ENCODE peak calls at places on chromosomes 12 and 14, in eight cellular contexts. One of them, this sample, is unnamed.

GRCh38 chr14:54672688-54673087 is 105.8 kb downstream of the SAMD4A start:
- DNase-seq in tibial artery: no peak
- DNase-seq in MM.1S: no peak
- DNase-seq in lower lobe of right lung: no peak
- DNase-seq in adipocyte: no peak
- DNase-seq in IMR-90: no peak
- DNase-seq in lower leg skin: no peak
- DNase-seq in fibroblast of mammary gland: peak; percentile 45
- DNase-seq in this sample: no peak

GRCh38 chr14:99682809-99683618 is 1.1 kb upstream of the CYP46A1 start:
- DNase-seq in tibial artery: peak; percentile 82
- DNase-seq in MM.1S: peak; percentile 62
- DNase-seq in lower lobe of right lung: peak; percentile 86
- DNase-seq in adipocyte: peak; percentile 90
- DNase-seq in IMR-90: peak; percentile 48
- DNase-seq in lower leg skin: peak; percentile 75
- DNase-seq in fibroblast of mammary gland: peak; percentile 56
- DNase-seq in this sample: peak; percentile 77

GRCh38 chr12:109497675-109498074 is 20.2 kb downstream of the UBE3B start:
- DNase-seq in tibial artery: no peak
- DNase-seq in MM.1S: no peak
- DNase-seq in lower lobe of right lung: no peak
- DNase-seq in adipocyte: no peak
- DNase-seq in IMR-90: peak; percentile 79
- DNase-seq in lower leg skin: no peak
- DNase-seq in fibroblast of mammary gland: peak; percentile 40
- DNase-seq in this sample: no peak

GRCh38 chr12:81300454-81300853 is 222.6 kb downstream of the ACSS3 start:
- DNase-seq in tibial artery: no peak
- DNase-seq in MM.1S: no peak
- DNase-seq in lower lobe of right lung: no peak
- DNase-seq in adipocyte: no peak
- DNase-seq in IMR-90: no peak
- DNase-seq in lower leg skin: no peak
- DNase-seq in fibroblast of mammary gland: no peak
- DNase-seq in this sample: no peak

GRCh38 chr14:104339829-104340228 is 201.4 kb downstream of the KIF26A start:
- DNase-seq in tibial artery: no peak
- DNase-seq in MM.1S: no peak
- DNase-seq in lower lobe of right lung: no peak
- DNase-seq in adipocyte: no peak
- DNase-seq in IMR-90: no peak
- DNase-seq in lower leg skin: no peak
- DNase-seq in fibroblast of mammary gland: no peak
- DNase-seq in this sample: no peak

GRCh38 chr12:59087077-59087673 is 166.9 kb upstream of the LRIG3 start:
- DNase-seq in tibial artery: no peak
- DNase-seq in MM.1S: no peak
- DNase-seq in lower lobe of right lung: no peak
- DNase-seq in adipocyte: peak; percentile 68
- DNase-seq in IMR-90: peak; percentile 39
- DNase-seq in lower leg skin: no peak
- DNase-seq in fibroblast of mammary gland: peak; percentile 30
- DNase-seq in this sample: no peak

GRCh38 chr14:91249841-91250616 is 5.5 kb upstream of the GPR68 start:
- DNase-seq in tibial artery: no peak
- DNase-seq in MM.1S: peak; percentile 93
- DNase-seq in lower lobe of right lung: peak; percentile 73
- DNase-seq in adipocyte: no peak
- DNase-seq in IMR-90: no peak
- DNase-seq in lower leg skin: no peak
- DNase-seq in fibroblast of mammary gland: no peak
- DNase-seq in this sample: peak; percentile 72

GRCh38 chr14:73463411-73463810 is 5.1 kb upstream of the NUMB start:
- DNase-seq in tibial artery: peak; percentile 73
- DNase-seq in MM.1S: no peak
- DNase-seq in lower lobe of right lung: peak; percentile 66
- DNase-seq in adipocyte: peak; percentile 90
- DNase-seq in IMR-90: peak; percentile 98
- DNase-seq in lower leg skin: peak; percentile 79
- DNase-seq in fibroblast of mammary gland: peak; percentile 100
- DNase-seq in this sample: no peak

GRCh38 chr12:125185740-125186470 is 120.7 kb downstream of the AACS start:
- DNase-seq in tibial artery: peak; percentile 32
- DNase-seq in MM.1S: peak; percentile 64
- DNase-seq in lower lobe of right lung: peak; percentile 80
- DNase-seq in adipocyte: peak; percentile 91
- DNase-seq in IMR-90: peak; percentile 44
- DNase-seq in lower leg skin: peak; percentile 21
- DNase-seq in fibroblast of mammary gland: peak; percentile 52
- DNase-seq in this sample: no peak

GRCh38 chr12:116551151-116551550 is 8.0 kb upstream of the MAP1LC3B2 start:
- DNase-seq in tibial artery: no peak
- DNase-seq in MM.1S: no peak
- DNase-seq in lower lobe of right lung: no peak
- DNase-seq in adipocyte: no peak
- DNase-seq in IMR-90: no peak
- DNase-seq in lower leg skin: no peak
- DNase-seq in fibroblast of mammary gland: no peak
- DNase-seq in this sample: no peak

GRCh38 chr12:89333564-89334252 is 18.6 kb downstream of the DUSP6 start:
- DNase-seq in tibial artery: peak; percentile 36
- DNase-seq in MM.1S: peak; percentile 86
- DNase-seq in lower lobe of right lung: peak; percentile 55
- DNase-seq in adipocyte: no peak
- DNase-seq in IMR-90: no peak
- DNase-seq in lower leg skin: no peak
- DNase-seq in fibroblast of mammary gland: no peak
- DNase-seq in this sample: no peak

GRCh38 chr12:81381951-81382350 is 304.1 kb downstream of the ACSS3 start:
- DNase-seq in tibial artery: no peak
- DNase-seq in MM.1S: no peak
- DNase-seq in lower lobe of right lung: no peak
- DNase-seq in adipocyte: no peak
- DNase-seq in IMR-90: no peak
- DNase-seq in lower leg skin: no peak
- DNase-seq in fibroblast of mammary gland: no peak
- DNase-seq in this sample: no peak

GRCh38 chr12:115421350-115421749 is 737.4 kb upstream of the TBX3 start:
- DNase-seq in tibial artery: no peak
- DNase-seq in MM.1S: no peak
- DNase-seq in lower lobe of right lung: no peak
- DNase-seq in adipocyte: no peak
- DNase-seq in IMR-90: no peak
- DNase-seq in lower leg skin: no peak
- DNase-seq in fibroblast of mammary gland: no peak
- DNase-seq in this sample: no peak

GRCh38 chr12:117966511-117966910 is 2.3 kb downstream of the KSR2 start:
- DNase-seq in tibial artery: no peak
- DNase-seq in MM.1S: no peak
- DNase-seq in lower lobe of right lung: no peak
- DNase-seq in adipocyte: no peak
- DNase-seq in IMR-90: no peak
- DNase-seq in lower leg skin: no peak
- DNase-seq in fibroblast of mammary gland: no peak
- DNase-seq in this sample: no peak

GRCh38 chr14:46198676-46199075 is 452.9 kb downstream of the RPL10L start:
- DNase-seq in tibial artery: no peak
- DNase-seq in MM.1S: no peak
- DNase-seq in lower lobe of right lung: no peak
- DNase-seq in adipocyte: no peak
- DNase-seq in IMR-90: no peak
- DNase-seq in lower leg skin: no peak
- DNase-seq in fibroblast of mammary gland: peak; percentile 31
- DNase-seq in this sample: no peak

GRCh38 chr12:72241552-72241951 is 30.6 kb upstream of the TRHDE start:
- DNase-seq in tibial artery: no peak
- DNase-seq in MM.1S: no peak
- DNase-seq in lower lobe of right lung: no peak
- DNase-seq in adipocyte: no peak
- DNase-seq in IMR-90: no peak
- DNase-seq in lower leg skin: no peak
- DNase-seq in fibroblast of mammary gland: no peak
- DNase-seq in this sample: no peak

GRCh38 chr12:43255642-43256041 is 296.4 kb downstream of the ADAMTS20 start:
- DNase-seq in tibial artery: no peak
- DNase-seq in MM.1S: no peak
- DNase-seq in lower lobe of right lung: no peak
- DNase-seq in adipocyte: no peak
- DNase-seq in IMR-90: no peak
- DNase-seq in lower leg skin: no peak
- DNase-seq in fibroblast of mammary gland: no peak
- DNase-seq in this sample: no peak

GRCh38 chr14:103091041-103091882 is 3.3 kb upstream of the EXOC3L4 start:
- DNase-seq in tibial artery: no peak
- DNase-seq in MM.1S: peak; percentile 53
- DNase-seq in lower lobe of right lung: peak; percentile 79
- DNase-seq in adipocyte: peak; percentile 54
- DNase-seq in IMR-90: peak; percentile 47
- DNase-seq in lower leg skin: no peak
- DNase-seq in fibroblast of mammary gland: peak; percentile 48
- DNase-seq in this sample: peak; percentile 78
- H3K4me3 ChIP-seq in tibial artery: peak overlapping the region; percentile 59
- H3K4me3 ChIP-seq in MM.1S: peak overlapping the region; percentile 31
- H3K4me3 ChIP-seq in lower lobe of right lung: peak overlapping the region; percentile 64
- H3K4me3 ChIP-seq in adipocyte: peak overlapping the region; percentile 61
- H3K4me3 ChIP-seq in IMR-90: peak overlapping the region; percentile 37
- H3K4me3 ChIP-seq in lower leg skin: no peak overlapping the region
- H3K4me3 ChIP-seq in fibroblast of mammary gland: peak overlapping the region; percentile 20
- H3K4me3 ChIP-seq in this sample: no peak overlapping the region

GRCh38 chr12:85823436-85824179 is 12.6 kb downstream of the RASSF9 start:
- DNase-seq in tibial artery: no peak
- DNase-seq in MM.1S: no peak
- DNase-seq in lower lobe of right lung: no peak
- DNase-seq in adipocyte: peak; percentile 64
- DNase-seq in IMR-90: peak; percentile 42
- DNase-seq in lower leg skin: no peak
- DNase-seq in fibroblast of mammary gland: peak; percentile 67
- DNase-seq in this sample: no peak

GRCh38 chr12:85825751-85826150 is 10.5 kb downstream of the RASSF9 start:
- DNase-seq in tibial artery: no peak
- DNase-seq in MM.1S: no peak
- DNase-seq in lower lobe of right lung: no peak
- DNase-seq in adipocyte: no peak
- DNase-seq in IMR-90: no peak
- DNase-seq in lower leg skin: no peak
- DNase-seq in fibroblast of mammary gland: peak; percentile 15
- DNase-seq in this sample: no peak

GRCh38 chr12:85820117-85820516 is 16.1 kb downstream of the RASSF9 start:
- DNase-seq in tibial artery: no peak
- DNase-seq in MM.1S: no peak
- DNase-seq in lower lobe of right lung: no peak
- DNase-seq in adipocyte: peak; percentile 72
- DNase-seq in IMR-90: no peak
- DNase-seq in lower leg skin: no peak
- DNase-seq in fibroblast of mammary gland: no peak
- DNase-seq in this sample: no peak

GRCh38 chr12:85821216-85821615 is 15.0 kb downstream of the RASSF9 start:
- DNase-seq in tibial artery: no peak
- DNase-seq in MM.1S: no peak
- DNase-seq in lower lobe of right lung: no peak
- DNase-seq in adipocyte: no peak
- DNase-seq in IMR-90: no peak
- DNase-seq in lower leg skin: no peak
- DNase-seq in fibroblast of mammary gland: no peak
- DNase-seq in this sample: no peak

GRCh38 chr12:85821759-85822158 is 14.4 kb downstream of the RASSF9 start:
- DNase-seq in tibial artery: no peak
- DNase-seq in MM.1S: no peak
- DNase-seq in lower lobe of right lung: no peak
- DNase-seq in adipocyte: no peak
- DNase-seq in IMR-90: no peak
- DNase-seq in lower leg skin: no peak
- DNase-seq in fibroblast of mammary gland: no peak
- DNase-seq in this sample: no peak
- H3K4me3 ChIP-seq in tibial artery: no peak overlapping the region
- H3K4me3 ChIP-seq in MM.1S: no peak overlapping the region
- H3K4me3 ChIP-seq in lower lobe of right lung: no peak overlapping the region
- H3K4me3 ChIP-seq in adipocyte: no peak overlapping the region
- H3K4me3 ChIP-seq in IMR-90: no peak overlapping the region
- H3K4me3 ChIP-seq in lower leg skin: no peak overlapping the region
- H3K4me3 ChIP-seq in fibroblast of mammary gland: no peak overlapping the region
- H3K4me3 ChIP-seq in this sample: no peak overlapping the region

DNA sequence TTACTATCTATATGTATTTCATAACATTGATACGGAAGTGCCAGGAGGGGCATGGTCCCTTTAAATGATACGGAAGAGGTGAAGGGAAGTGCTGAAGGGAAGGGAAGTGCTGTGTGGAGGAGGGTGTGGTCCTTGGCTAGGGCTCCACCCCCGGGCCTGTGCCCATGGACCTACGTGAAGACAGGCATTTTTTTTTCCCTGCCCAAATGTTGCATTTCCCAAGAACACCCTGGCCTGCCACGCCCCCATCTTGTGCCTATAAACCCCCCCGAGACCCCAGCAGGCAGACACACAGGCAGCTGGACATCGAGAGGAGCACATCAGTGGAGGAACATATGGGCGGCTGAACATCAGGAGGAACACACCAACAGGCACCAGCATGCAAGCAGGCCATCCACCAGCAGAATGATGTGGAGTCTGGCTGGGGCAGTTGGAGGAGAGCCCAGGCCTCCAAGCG is 134.1 kb downstream of the SLC41A2 start:
- DNase-seq in tibial artery: peak; percentile 26
- DNase-seq in MM.1S: no peak
- DNase-seq in lower lobe of right lung: peak; percentile 70
- DNase-seq in adipocyte: no peak
- DNase-seq in IMR-90: no peak
- DNase-seq in lower leg skin: peak; percentile 16
- DNase-seq in fibroblast of mammary gland: no peak
- DNase-seq in this sample: no peak
- H3K4me3 ChIP-seq in tibial artery: no peak overlapping the region
- H3K4me3 ChIP-seq in MM.1S: no peak overlapping the region
- H3K4me3 ChIP-seq in lower lobe of right lung: no peak overlapping the region
- H3K4me3 ChIP-seq in adipocyte: no peak overlapping the region
- H3K4me3 ChIP-seq in IMR-90: no peak overlapping the region
- H3K4me3 ChIP-seq in lower leg skin: no peak overlapping the region
- H3K4me3 ChIP-seq in fibroblast of mammary gland: no peak overlapping the region
- H3K4me3 ChIP-seq in this sample: no peak overlapping the region

DNA sequence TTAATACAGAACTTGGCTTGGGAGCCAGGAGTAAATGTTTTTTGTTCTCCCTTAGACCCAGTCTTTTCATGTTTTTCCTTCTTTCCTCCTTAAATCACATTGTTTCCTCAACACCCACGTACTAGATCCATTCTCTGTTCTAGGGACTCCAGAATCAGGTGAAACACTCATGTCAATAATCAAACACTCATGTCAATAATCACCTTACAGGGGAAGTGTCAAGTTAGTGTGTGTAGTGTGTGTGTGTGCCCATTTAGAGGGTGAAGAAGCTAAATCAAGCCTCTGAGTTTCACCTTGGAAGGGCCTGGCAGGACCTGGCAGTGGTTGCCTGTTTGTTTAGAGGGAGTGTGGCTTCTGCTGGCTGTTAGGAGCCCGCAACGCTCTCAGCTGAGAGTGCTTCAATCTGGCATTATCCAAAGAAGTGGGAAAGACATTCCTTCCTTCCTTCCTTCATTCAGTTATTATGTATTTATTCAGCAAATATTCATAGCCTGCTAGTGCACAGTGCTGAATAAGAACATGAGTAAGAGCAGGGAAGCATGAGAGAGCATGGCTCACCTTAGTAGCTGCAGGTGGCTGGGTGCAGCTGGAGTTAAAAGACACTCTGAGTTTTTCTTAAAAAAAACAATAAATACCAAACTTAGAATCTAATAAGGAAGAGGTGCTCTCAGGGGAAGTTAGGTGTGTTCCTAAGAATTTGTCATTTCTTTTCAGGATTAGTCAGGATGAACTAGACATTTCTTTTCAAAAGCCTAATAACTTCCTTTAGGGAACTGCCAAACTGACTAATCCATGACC is 17.6 kb upstream of the EID3 start:
- DNase-seq in tibial artery: no peak
- DNase-seq in MM.1S: no peak
- DNase-seq in lower lobe of right lung: peak; percentile 68
- DNase-seq in adipocyte: peak; percentile 44
- DNase-seq in IMR-90: peak; percentile 70
- DNase-seq in lower leg skin: no peak
- DNase-seq in fibroblast of mammary gland: no peak
- DNase-seq in this sample: no peak
- H3K4me3 ChIP-seq in tibial artery: peak overlapping the region; percentile 80
- H3K4me3 ChIP-seq in MM.1S: peak overlapping the region; percentile 83
- H3K4me3 ChIP-seq in lower lobe of right lung: peak overlapping the region; percentile 82
- H3K4me3 ChIP-seq in adipocyte: peak overlapping the region; percentile 99
- H3K4me3 ChIP-seq in IMR-90: no peak overlapping the region
- H3K4me3 ChIP-seq in lower leg skin: no peak overlapping the region
- H3K4me3 ChIP-seq in fibroblast of mammary gland: peak overlapping the region; percentile 94
- H3K4me3 ChIP-seq in this sample: no peak overlapping the region

This sample was measured in CD4-positive, alpha-beta memory T cell.